ENCODE peak calls at places on chromosomes 2 and 18, in nine cellular contexts. C is non-pigmented ciliary epithelial cell; S is stimulated activated CD4-positive, alpha-beta T cell treated with anti-CD3 and anti-CD28 coated beads, Interleukin-1b, Interleukin-23, amount 100 ng/mL, for 48 hours; U is naive B cell; E is cardiac fibroblast; M is RPMI7951; T is NCI-H460; P is NCI-H69; V is T-helper 17 cell. H is an unnamed sample.

GRCh38 chr2:1972428-1972827 is 228.1 kb upstream of the PXDN start:
- DNase-seq in P (peak), U (no peak), S (no peak), T (no peak), V (no peak), C (no peak), E (peak), M (peak), H (peak)

GRCh38 chr2:117832332-117832731 is 17.8 kb downstream of the DDX18 start:
- DNase-seq in C (no peak), M (no peak), T (no peak), S (no peak), U (no peak), E (no peak), P (no peak), V (no peak), H (no peak)

GRCh38 chr2:8002765-8003393 is 679.0 kb upstream of the ID2 start:
- DNase-seq in E (no peak), S (no peak), M (peak), U (no peak), C (no peak), T (no peak), V (no peak), P (no peak), H (no peak)

GRCh38 chr2:111072220-111072871 is 48.4 kb upstream of the BCL2L11 start:
- DNase-seq in T (no peak), S (no peak), V (no peak), C (peak), E (peak), P (no peak), M (peak), U (no peak), H (no peak)

GRCh38 chr2:143171817-143172216 is 42.6 kb downstream of the ARHGAP15 start:
- DNase-seq in P (no peak), U (no peak), S (no peak), C (no peak), E (peak), V (no peak), T (peak), M (peak), H (no peak)

GRCh38 chr2:70922591-70923234 is 13.0 kb upstream of the ATP6V1B1 start:
- DNase-seq in V (no peak), P (peak), E (no peak), S (no peak), M (no peak), T (no peak), C (no peak), U (no peak), H (no peak)

GRCh38 chr2:124953921-124954320 is 928.8 kb downstream of the CNTNAP5 start:
- DNase-seq in P (no peak), S (no peak), V (no peak), T (no peak), E (no peak), C (no peak), U (no peak), M (no peak), H (no peak)

GRCh38 chr2:54370405-54371104 is 85.6 kb upstream of the SPTBN1 start:
- DNase-seq in U (no peak), M (no peak), V (no peak), C (no peak), T (no peak), S (no peak), E (peak), P (no peak), H (no peak)

GRCh38 chr18:76565238-76566173 is 70.5 kb upstream of the ZNF516 start:
- DNase-seq in V (no peak), E (peak), M (peak), T (peak), U (no peak), C (peak), S (no peak), P (peak), H (no peak)

GRCh38 chr2:210539035-210539434 is 17.4 kb upstream of the CPS1 start:
- DNase-seq in U (no peak), P (no peak), E (no peak), S (no peak), C (no peak), M (no peak), V (no peak), T (no peak), H (no peak)

H was measured in occipital lobe.